ENCODE peak calls at places on chromosomes 7 and 10, in six cellular contexts. One of them, this sample, is unnamed.

GRCh38 chr10:85665661-85666060 is 700.9 kb downstream of the GRID1 start:
- DNase-seq in HCT116: no peak
- DNase-seq in GM12878: no peak
- DNase-seq in stomach: no peak
- DNase-seq in heart left ventricle: no peak
- DNase-seq in A549: no peak
- DNase-seq in this sample: no peak

GRCh38 chr7:158187055-158187770 is 400.4 kb downstream of the PTPRN2 start:
- DNase-seq in heart left ventricle: no peak
- DNase-seq in GM12878: no peak
- DNase-seq in A549: no peak
- DNase-seq in HCT116: no peak
- DNase-seq in stomach: no peak
- DNase-seq in this sample: no peak

GRCh38 chr7:80106498-80107113 is 28.0 kb upstream of the GNAI1 start:
- DNase-seq in A549: no peak
- DNase-seq in HCT116: no peak
- DNase-seq in stomach: no peak
- DNase-seq in GM12878: no peak
- DNase-seq in heart left ventricle: no peak
- DNase-seq in this sample: no peak

GRCh38 chr10:64086083-64086772 is 565.0 kb downstream of the REEP3 start:
- DNase-seq in heart left ventricle: no peak
- DNase-seq in A549: no peak
- DNase-seq in stomach: no peak
- DNase-seq in GM12878: no peak
- DNase-seq in HCT116: no peak
- DNase-seq in this sample: no peak

GRCh38 chr10:74822583-74823089 is 3.8 kb upstream of the KAT6B start:
- DNase-seq in heart left ventricle: no peak
- DNase-seq in HCT116: no peak
- DNase-seq in A549: no peak
- DNase-seq in GM12878: no peak
- DNase-seq in stomach: no peak
- DNase-seq in this sample: no peak

GRCh38 chr10:15460661-15461060 is 89.6 kb upstream of the FAM171A1 start:
- DNase-seq in A549: no peak
- DNase-seq in stomach: no peak
- DNase-seq in GM12878: no peak
- DNase-seq in heart left ventricle: no peak
- DNase-seq in HCT116: no peak
- DNase-seq in this sample: no peak

GRCh38 chr7:143485500-143485899 is 7.8 kb downstream of the TAS2R41 start:
- DNase-seq in GM12878: no peak
- DNase-seq in A549: no peak
- DNase-seq in HCT116: no peak
- DNase-seq in heart left ventricle: no peak
- DNase-seq in stomach: no peak
- DNase-seq in this sample: no peak

GRCh38 chr10:35074266-35074665 is 15.9 kb downstream of the CUL2 start:
- DNase-seq in GM12878: no peak
- DNase-seq in A549: no peak
- DNase-seq in HCT116: no peak
- DNase-seq in stomach: no peak
- DNase-seq in heart left ventricle: no peak
- DNase-seq in this sample: no peak

GRCh38 chr10:49365275-49365674 is 30.6 kb downstream of the DRGX start:
- DNase-seq in A549: no peak
- DNase-seq in GM12878: no peak
- DNase-seq in HCT116: no peak
- DNase-seq in stomach: no peak
- DNase-seq in heart left ventricle: no peak
- DNase-seq in this sample: no peak

GRCh38 chr7:27100601-27101187 is 1.8 kb downstream of the HOXA2 start:
- DNase-seq in heart left ventricle: no peak
- DNase-seq in stomach: no peak
- DNase-seq in A549: no peak
- DNase-seq in HCT116: no peak
- DNase-seq in GM12878: no peak
- DNase-seq in this sample: no peak

GRCh38 chr7:153398370-153398769 is 638.8 kb downstream of the ACTR3B start:
- DNase-seq in GM12878: no peak
- DNase-seq in HCT116: no peak
- DNase-seq in heart left ventricle: no peak
- DNase-seq in A549: no peak
- DNase-seq in stomach: no peak
- DNase-seq in this sample: no peak

GRCh38 chr7:132446265-132446664 is 130.0 kb downstream of the PLXNA4 start:
- DNase-seq in A549: no peak
- DNase-seq in HCT116: no peak
- DNase-seq in stomach: no peak
- DNase-seq in heart left ventricle: no peak
- DNase-seq in GM12878: no peak
- DNase-seq in this sample: no peak

GRCh38 chr10:121027390-121027789 is 176.2 kb downstream of the WDR11 start:
- DNase-seq in heart left ventricle: no peak
- DNase-seq in stomach: no peak
- DNase-seq in GM12878: no peak
- DNase-seq in HCT116: no peak
- DNase-seq in A549: no peak
- DNase-seq in this sample: no peak

GRCh38 chr7:139618482-139619366 is 95.2 kb downstream of the CLEC2L start:
- DNase-seq in HCT116: peak
- DNase-seq in GM12878: no peak
- DNase-seq in A549: peak
- DNase-seq in heart left ventricle: no peak
- DNase-seq in stomach: peak
- DNase-seq in this sample: no peak

GRCh38 chr7:157822688-157823031 is 485.9 kb downstream of the DNAJB6 start:
- DNase-seq in HCT116: no peak
- DNase-seq in stomach: no peak
- DNase-seq in GM12878: no peak
- DNase-seq in A549: no peak
- DNase-seq in heart left ventricle: no peak
- DNase-seq in this sample: no peak

GRCh38 chr10:25978771-25979170 is 44.7 kb downstream of the MYO3A start:
- DNase-seq in HCT116: no peak
- DNase-seq in stomach: no peak
- DNase-seq in GM12878: no peak
- DNase-seq in heart left ventricle: no peak
- DNase-seq in A549: no peak
- DNase-seq in this sample: no peak

GRCh38 chr7:107264723-107265122 is 95.9 kb downstream of the HBP1 start:
- DNase-seq in A549: no peak
- DNase-seq in heart left ventricle: no peak
- DNase-seq in stomach: no peak
- DNase-seq in GM12878: no peak
- DNase-seq in HCT116: no peak
- DNase-seq in this sample: no peak

GRCh38 chr10:75281980-75282379 is 46.2 kb upstream of the COMTD1 start:
- DNase-seq in A549: no peak
- DNase-seq in HCT116: no peak
- DNase-seq in GM12878: no peak
- DNase-seq in stomach: no peak
- DNase-seq in heart left ventricle: no peak
- DNase-seq in this sample: no peak

GRCh38 chr10:104819731-104820130 is 178.6 kb downstream of the SORCS3 start:
- DNase-seq in HCT116: no peak
- DNase-seq in stomach: no peak
- DNase-seq in GM12878: no peak
- DNase-seq in A549: no peak
- DNase-seq in heart left ventricle: no peak
- DNase-seq in this sample: no peak

DNA sequence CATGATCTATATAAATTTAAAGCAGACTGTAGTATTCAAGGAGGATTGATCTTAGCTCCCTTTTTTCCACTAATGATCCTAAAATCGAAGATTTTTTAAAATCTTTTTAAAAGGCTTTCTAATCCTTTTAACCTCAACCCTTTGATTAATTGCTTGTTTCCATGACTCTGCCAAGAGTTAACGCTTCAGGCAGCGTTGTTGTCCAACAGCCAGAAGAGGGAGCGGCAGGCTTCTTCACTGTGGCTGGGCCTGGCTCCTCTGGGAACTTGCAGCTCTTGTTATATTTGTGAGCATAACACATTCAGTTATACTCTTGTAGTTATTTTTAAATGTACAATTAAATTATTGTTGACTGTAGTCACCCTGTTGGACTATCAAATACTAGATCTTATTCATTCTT is 26.3 kb downstream of the CRCP start:
- DNase-seq in HCT116: no peak
- DNase-seq in heart left ventricle: peak
- DNase-seq in GM12878: no peak
- DNase-seq in stomach: peak
- DNase-seq in A549: no peak
- DNase-seq in this sample: no peak
- TF ChIP-seq POLR2A in HCT116: no peak
- TF ChIP-seq POLR2A in heart left ventricle: no peak
- TF ChIP-seq POLR2A in GM12878: no peak
- TF ChIP-seq POLR2A in stomach: no peak
- TF ChIP-seq POLR2A in A549: no peak
- TF ChIP-seq POLR2A in this sample: no peak

GRCh38 chr7:16354573-16354972 is 66.8 kb downstream of the CRPPA start:
- DNase-seq in heart left ventricle: no peak
- DNase-seq in A549: no peak
- DNase-seq in stomach: no peak
- DNase-seq in GM12878: no peak
- DNase-seq in HCT116: no peak
- DNase-seq in this sample: no peak

GRCh38 chr7:16359201-16359600 is 62.1 kb downstream of the CRPPA start:
- DNase-seq in heart left ventricle: no peak
- DNase-seq in GM12878: no peak
- DNase-seq in A549: no peak
- DNase-seq in stomach: no peak
- DNase-seq in HCT116: no peak
- DNase-seq in this sample: no peak

GRCh38 chr7:16357474-16357873 is 63.9 kb downstream of the CRPPA start:
- DNase-seq in stomach: no peak
- DNase-seq in HCT116: no peak
- DNase-seq in heart left ventricle: no peak
- DNase-seq in GM12878: no peak
- DNase-seq in A549: no peak
- DNase-seq in this sample: no peak

GRCh38 chr7:16356241-16356958 is 64.9 kb downstream of the CRPPA start:
- DNase-seq in GM12878: no peak
- DNase-seq in HCT116: no peak
- DNase-seq in heart left ventricle: no peak
- DNase-seq in stomach: no peak
- DNase-seq in A549: no peak
- DNase-seq in this sample: no peak

GRCh38 chr7:16357921-16358320 is 63.4 kb downstream of the CRPPA start:
- DNase-seq in stomach: peak
- DNase-seq in heart left ventricle: peak
- DNase-seq in A549: no peak
- DNase-seq in HCT116: no peak
- DNase-seq in GM12878: no peak
- DNase-seq in this sample: no peak
- H3K4me3 ChIP-seq in stomach: no peak
- H3K4me3 ChIP-seq in heart left ventricle: no peak
- H3K4me3 ChIP-seq in A549: no peak
- H3K4me3 ChIP-seq in HCT116: no peak
- H3K4me3 ChIP-seq in GM12878: no peak
- H3K4me3 ChIP-seq in this sample: no peak

GRCh38 chr7:130275826-130276291 is 9.2 kb downstream of the CPA2 start:
- DNase-seq in HCT116: no peak
- DNase-seq in stomach: no peak
- DNase-seq in GM12878: no peak
- DNase-seq in heart left ventricle: no peak
- DNase-seq in A549: no peak
- DNase-seq in this sample: no peak
- H3K27ac ChIP-seq in HCT116: no peak
- H3K27ac ChIP-seq in stomach: no peak
- H3K27ac ChIP-seq in GM12878: no peak
- H3K27ac ChIP-seq in heart left ventricle: no peak
- H3K27ac ChIP-seq in A549: no peak
- H3K27ac ChIP-seq in this sample: no peak

GRCh38 chr10:122462533-122463465 is 1.4 kb downstream of the HTRA1 start:
- DNase-seq in HCT116: no peak
- DNase-seq in GM12878: no peak
- DNase-seq in heart left ventricle: peak
- DNase-seq in stomach: no peak
- DNase-seq in A549: no peak
- DNase-seq in this sample: no peak

GRCh38 chr10:122460891-122461293 is 461 bp upstream of the HTRA1 start:
- DNase-seq in heart left ventricle: no peak
- DNase-seq in GM12878: no peak
- DNase-seq in A549: no peak
- DNase-seq in HCT116: no peak
- DNase-seq in stomach: no peak
- DNase-seq in this sample: no peak

GRCh38 chr10:122461729-122462532 is 578 bp downstream of the HTRA1 start:
- DNase-seq in A549: peak
- DNase-seq in heart left ventricle: no peak
- DNase-seq in HCT116: no peak
- DNase-seq in stomach: peak
- DNase-seq in GM12878: no peak
- DNase-seq in this sample: no peak

GRCh38 chr10:122459586-122460273 is 1.6 kb upstream of the HTRA1 start:
- DNase-seq in stomach: no peak
- DNase-seq in GM12878: no peak
- DNase-seq in A549: no peak
- DNase-seq in HCT116: no peak
- DNase-seq in heart left ventricle: no peak
- DNase-seq in this sample: no peak

GRCh38 chr10:122461367-122461728 is at the start of gene HTRA1:
- DNase-seq in A549: peak
- DNase-seq in GM12878: no peak
- DNase-seq in heart left ventricle: peak
- DNase-seq in HCT116: no peak
- DNase-seq in stomach: peak
- DNase-seq in this sample: no peak
- TF ChIP-seq POLR2A in A549: peak
- TF ChIP-seq POLR2A in GM12878: no peak
- TF ChIP-seq POLR2A in heart left ventricle: no peak
- TF ChIP-seq POLR2A in HCT116: no peak
- TF ChIP-seq POLR2A in stomach: no peak
- TF ChIP-seq POLR2A in this sample: no peak

GRCh38 chr7:88218428-88218745 is 1.5 kb downstream of the SRI start:
- DNase-seq in A549: no peak
- DNase-seq in stomach: no peak
- DNase-seq in GM12878: no peak
- DNase-seq in HCT116: no peak
- DNase-seq in heart left ventricle: no peak
- DNase-seq in this sample: no peak
- H3K4me3 ChIP-seq in A549: peak
- H3K4me3 ChIP-seq in stomach: peak
- H3K4me3 ChIP-seq in GM12878: peak
- H3K4me3 ChIP-seq in HCT116: peak
- H3K4me3 ChIP-seq in heart left ventricle: no peak
- H3K4me3 ChIP-seq in this sample: peak

GRCh38 chr10:58781873-58782488 is 269.3 kb downstream of the BICC1 start:
- DNase-seq in GM12878: peak
- DNase-seq in heart left ventricle: no peak
- DNase-seq in HCT116: peak
- DNase-seq in stomach: no peak
- DNase-seq in A549: peak
- DNase-seq in this sample: no peak
- H3K27ac ChIP-seq in GM12878: no peak
- H3K27ac ChIP-seq in heart left ventricle: peak
- H3K27ac ChIP-seq in HCT116: no peak
- H3K27ac ChIP-seq in stomach: peak
- H3K27ac ChIP-seq in A549: peak
- H3K27ac ChIP-seq in this sample: no peak